ENCODE peak calls at places on chromosomes 4 and X, in six cellular contexts. L is foreskin fibroblast, E is mucosa of descending colon, J is cardiac fibroblast, A is endodermal cell, H is kidney epithelial cell. M is an unnamed sample.

GRCh38 chrX:72121381-72121780 is 10.3 kb downstream of the RTL5 start:
- DNase-seq in L (peak), E (no peak), J (peak), A (peak), H (peak), M (peak)

GRCh38 chrX:14010566-14010965 is 19.1 kb downstream of the GEMIN8 start:
- DNase-seq in L (peak), E (no peak), J (peak), A (no peak), H (no peak), M (no peak)

GRCh38 chr4:41154001-41154813 is 60.1 kb downstream of the APBB2 start:
- DNase-seq in L (no peak), E (no peak), J (no peak), A (no peak), H (no peak), M (no peak)

GRCh38 chr4:54005475-54005874 is 58.9 kb downstream of the CHIC2 start:
- DNase-seq in L (no peak), E (no peak), J (peak), A (no peak), H (peak), M (no peak)

GRCh38 chr4:6937201-6937600 is 27.6 kb downstream of the TBC1D14 start:
- DNase-seq in L (no peak), E (no peak), J (no peak), A (no peak), H (no peak), M (no peak)

GRCh38 chr4:89829470-89830138 is 7.4 kb downstream of the SNCA start:
- DNase-seq in L (peak), E (no peak), J (no peak), A (no peak), H (no peak), M (no peak)

GRCh38 chrX:154348114-154348531 is 26.3 kb downstream of the FLNA start:
- DNase-seq in L (peak), E (peak), J (peak), A (no peak), H (no peak), M (no peak)

GRCh38 chrX:110037181-110037580 is 34.3 kb downstream of the TMEM164 start:
- DNase-seq in L (no peak), E (no peak), J (peak), A (no peak), H (no peak), M (no peak)

GRCh38 chrX:139207655-139208054 is 322.9 kb upstream of the F9 start:
- DNase-seq in L (no peak), E (no peak), J (no peak), A (no peak), H (no peak), M (no peak)

GRCh38 chr4:81319657-81320056 is 104.6 kb upstream of the PRKG2 start:
- DNase-seq in L (no peak), E (no peak), J (no peak), A (no peak), H (no peak), M (no peak)

GRCh38 chr4:8266508-8266907 is 3.0 kb upstream of the HTRA3 start:
- DNase-seq in L (no peak), E (no peak), J (no peak), A (no peak), H (no peak), M (no peak)

GRCh38 chr4:150501019-150501727 is 80.8 kb upstream of the MAB21L2 start:
- DNase-seq in L (peak), E (no peak), J (peak), A (no peak), H (no peak), M (peak)

GRCh38 chrX:51825432-51825831 is 68.0 kb upstream of the MAGED1 start:
- DNase-seq in L (peak), E (no peak), J (peak), A (no peak), H (no peak), M (no peak)

GRCh38 chr4:157315968-157316367 is 95.4 kb downstream of the GRIA2 start:
- DNase-seq in L (peak), E (no peak), J (peak), A (no peak), H (no peak), M (no peak)

GRCh38 chr4:54998991-54999390 is 126.4 kb downstream of the KDR start:
- DNase-seq in L (peak), E (no peak), J (peak), A (no peak), H (no peak), M (peak)

GRCh38 chr4:182531555-182532162 is 288.5 kb downstream of the TENM3 start:
- DNase-seq in L (peak), E (no peak), J (no peak), A (no peak), H (no peak), M (no peak)

GRCh38 chr4:54067163-54067562 is 2.8 kb upstream of the CHIC2 start:
- DNase-seq in L (peak), E (peak), J (peak), A (no peak), H (peak), M (no peak)

GRCh38 chrX:30196322-30196721 is 19.0 kb upstream of the MAGEB2 start:
- DNase-seq in L (no peak), E (no peak), J (no peak), A (peak), H (no peak), M (no peak)

GRCh38 chrX:107823456-107823855 is 2.2 kb upstream of the MID2 start:
- DNase-seq in L (peak), E (no peak), J (peak), A (no peak), H (no peak), M (peak)

GRCh38 chrX:1465261-1466231 is 12.8 kb upstream of the ASMTL start:
- DNase-seq in L (peak), E (no peak), J (peak), A (no peak), H (no peak), M (no peak)

GRCh38 chrX:19566359-19567141 is 51.2 kb upstream of the MAP3K15 start:
- DNase-seq in L (peak), E (no peak), J (peak), A (no peak), H (no peak), M (peak)

GRCh38 chrX:63743596-63743995 is 41.4 kb downstream of the ARHGEF9 start:
- DNase-seq in L (no peak), E (no peak), J (no peak), A (no peak), H (no peak), M (no peak)

GRCh38 chr4:184818216-184818564 is 7.6 kb downstream of the ACSL1 start:
- DNase-seq in L (no peak), E (no peak), J (no peak), A (no peak), H (no peak), M (no peak)

GRCh38 chr4:170014359-170015008 is 11.7 kb downstream of the MFAP3L start:
- DNase-seq in L (no peak), E (no peak), J (peak), A (no peak), H (no peak), M (no peak)

GRCh38 chr4:87875187-87875586 is 42.4 kb downstream of the MEPE start:
- DNase-seq in L (no peak), E (no peak), J (no peak), A (no peak), H (no peak), M (no peak)

GRCh38 chr4:57084360-57084759 is 25.8 kb downstream of the IGFBP7 start:
- DNase-seq in L (no peak), E (no peak), J (no peak), A (no peak), H (no peak), M (no peak)

GRCh38 chr4:96092151-96092705 is 252.3 kb downstream of the PDHA2 start:
- DNase-seq in L (no peak), E (no peak), J (no peak), A (no peak), H (no peak), M (no peak)

DNA sequence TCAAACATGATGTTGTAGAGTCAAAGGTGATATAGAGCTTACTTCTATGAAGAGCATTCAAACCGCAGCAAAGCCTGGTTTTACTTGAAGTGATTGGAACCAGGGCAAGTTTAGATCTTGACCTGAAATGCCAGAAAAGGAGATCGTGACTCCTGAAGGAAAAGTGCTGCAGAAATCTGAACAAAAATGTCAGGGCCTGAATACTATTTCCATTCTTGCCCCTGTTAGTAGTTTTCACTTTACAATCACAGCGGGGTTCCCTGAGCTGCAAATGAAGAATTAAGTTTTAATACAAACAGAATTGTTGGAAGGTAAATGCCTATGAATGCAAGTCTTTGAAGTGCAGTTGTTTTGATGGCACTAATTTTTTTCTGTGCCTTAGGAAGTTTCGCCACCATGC is 4.1 kb downstream of the SLIT2 start:
- DNase-seq in L (peak), E (no peak), J (peak), A (no peak), H (no peak), M (no peak)
- H3K4me3 ChIP-seq in L (peak), E (no peak), J (peak), A (peak), H (no peak), M (peak)

DNA sequence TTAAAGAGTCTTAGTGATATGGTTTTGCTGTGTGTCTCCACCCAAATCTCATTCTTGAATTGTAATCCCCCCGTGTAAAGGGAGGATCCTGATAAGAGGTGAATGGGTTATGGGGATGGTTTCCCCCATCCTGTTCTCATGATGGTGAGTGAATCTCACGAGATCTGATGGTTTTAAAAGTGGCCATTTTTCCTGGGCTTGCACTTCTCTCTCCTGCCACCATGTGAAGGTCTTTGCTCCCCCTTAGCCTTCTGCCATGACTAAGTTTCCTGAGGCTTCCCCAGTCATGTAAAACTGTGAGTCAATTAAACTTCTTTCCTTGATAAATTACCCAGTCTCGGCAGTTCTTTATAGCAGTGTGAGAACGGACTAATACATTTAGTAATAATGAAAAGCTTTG is 46.9 kb downstream of the ANTXR2 start:
- DNase-seq in L (no peak), E (no peak), J (no peak), A (no peak), H (no peak), M (no peak)
- TF ChIP-seq CTCF in L (no peak), E (no peak), J (no peak), A (peak), H (no peak), M (no peak)

GRCh38 chr4:2260336-2261109 is 1.4 kb downstream of the MXD4 start:
- DNase-seq in L (peak), E (peak), J (no peak), A (peak), H (no peak), M (no peak)

GRCh38 chr4:2261853-2262144 is at the start of gene MXD4:
- DNase-seq in L (no peak), E (no peak), J (no peak), A (no peak), H (no peak), M (no peak)

GRCh38 chr4:2259541-2260267 is 2.2 kb downstream of the MXD4 start:
- DNase-seq in L (no peak), E (peak), J (no peak), A (peak), H (no peak), M (no peak)

GRCh38 chr4:2262145-2262943 is 435 bp upstream of the MXD4 start:
- DNase-seq in L (peak), E (peak), J (peak), A (peak), H (peak), M (peak)

GRCh38 chr4:2261110-2261852 is 628 bp downstream of the MXD4 start:
- DNase-seq in L (peak), E (peak), J (peak), A (peak), H (no peak), M (no peak)
- H3K4me3 ChIP-seq in L (peak), E (peak), J (peak), A (peak), H (peak), M (peak)

DNA sequence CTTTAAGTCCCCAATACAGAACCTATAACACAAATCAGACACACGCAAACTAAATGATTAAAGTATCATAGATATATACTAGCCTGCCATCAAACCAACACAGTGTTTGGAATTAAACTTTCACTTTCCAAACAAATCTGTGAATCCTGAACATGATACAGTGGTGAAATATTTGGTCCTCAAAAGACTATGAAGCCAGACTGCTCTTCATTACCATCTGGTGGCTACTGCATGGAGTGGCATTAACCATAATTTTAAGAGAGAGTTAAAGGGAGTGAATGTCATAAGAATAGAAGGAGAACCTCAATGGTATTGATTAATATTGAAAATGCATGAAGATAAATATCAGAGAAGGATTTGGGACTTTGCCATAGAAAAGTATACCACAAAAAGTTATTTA is 9.2 kb upstream of the GABRA4 start:
- DNase-seq in L (peak), E (no peak), J (peak), A (no peak), H (no peak), M (no peak)
- TF ChIP-seq CTCF in L (no peak), E (no peak), J (peak), A (peak), H (peak), M (peak)

DNA sequence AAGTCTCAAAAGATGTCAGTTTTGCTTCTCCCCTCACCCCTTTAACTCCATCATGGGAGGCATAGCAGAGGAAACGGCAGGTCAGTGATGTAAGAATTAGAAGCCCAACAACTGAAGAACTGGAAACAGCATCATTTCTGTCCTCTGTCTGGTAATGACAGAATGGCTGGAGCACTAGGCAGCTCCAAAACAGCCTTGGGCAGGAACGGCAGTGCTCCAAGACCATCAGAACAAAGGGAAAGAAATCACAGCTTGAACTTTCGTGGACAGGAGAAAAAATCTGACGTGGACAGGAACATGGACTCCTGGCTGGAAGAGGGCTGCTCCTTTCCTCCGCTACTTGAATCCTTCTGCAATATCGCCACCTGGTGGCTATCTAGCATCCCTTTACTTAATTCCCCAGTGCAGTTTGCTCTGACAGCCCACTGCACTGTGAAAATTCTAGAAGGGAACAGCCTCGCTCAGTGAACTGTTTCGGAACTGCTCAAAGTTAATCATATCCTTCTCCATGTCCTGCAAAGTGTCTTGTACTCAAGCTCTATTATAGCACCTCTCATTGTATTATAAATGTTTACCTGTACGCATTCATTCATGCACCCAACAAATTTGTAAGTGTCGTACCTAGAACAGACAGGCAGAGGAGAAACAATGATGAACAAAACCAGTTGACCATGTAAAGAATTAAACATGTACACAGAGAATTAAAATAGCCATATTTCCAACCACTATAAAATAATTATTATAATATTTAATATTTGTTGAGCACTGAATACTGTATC is 20.4 kb downstream of the SLC25A53 start:
- DNase-seq in L (peak), E (no peak), J (peak), A (peak), H (peak), M (peak)
- H3K4me3 ChIP-seq in L (peak), E (no peak), J (peak), A (no peak), H (peak), M (peak)

M was measured in AG09309.